ENCODE peak calls at places on chromosome 18, in ten cellular contexts. V, X, G, Q, R, L, A, Y, U and M are unnamed samples.

GRCh38 chr18:43950062-43950461 is 672.8 kb upstream of the SYT4 start:
- DNase-seq in Y (no peak), G (no peak), L (no peak), U (no peak), X (no peak), R (no peak), V (no peak), Q (no peak), A (no peak), M (no peak)

GRCh38 chr18:62249478-62250097 is 62.5 kb downstream of the RELCH start:
- DNase-seq in Q (peak), X (peak), Y (peak), G (peak), V (peak), R (peak), L (no peak), U (peak), A (peak), M (peak)

GRCh38 chr18:49400398-49401072 is 59.9 kb downstream of the DYM start:
- DNase-seq in G (no peak), L (no peak), X (no peak), V (no peak), R (peak), U (peak), A (no peak), Y (no peak), Q (no peak), M (no peak)

GRCh38 chr18:44324361-44324760 is 356.3 kb upstream of the SETBP1 start:
- DNase-seq in Y (no peak), V (no peak), G (no peak), Q (no peak), U (no peak), R (no peak), L (no peak), X (no peak), A (no peak), M (no peak)

GRCh38 chr18:58386780-58387179 is 242.1 kb downstream of the ALPK2 start:
- DNase-seq in R (no peak), Y (no peak), U (no peak), G (no peak), Q (no peak), L (no peak), V (no peak), X (no peak), A (no peak), M (no peak)

GRCh38 chr18:22044474-22045220 is 124.7 kb upstream of the GATA6 start:
- DNase-seq in G (no peak), L (no peak), V (no peak), U (no peak), A (no peak), Y (no peak), X (peak), Q (no peak), R (no peak), M (no peak)

GRCh38 chr18:62749389-62749788 is 34.0 kb downstream of the PHLPP1 start:
- DNase-seq in X (no peak), G (no peak), A (no peak), L (no peak), V (no peak), R (no peak), Q (no peak), U (no peak), Y (no peak), M (no peak)

GRCh38 chr18:76467371-76468190 is 27.5 kb downstream of the ZNF516 start:
- DNase-seq in V (no peak), R (peak), A (peak), Y (peak), L (no peak), U (peak), G (no peak), Q (no peak), X (no peak), M (no peak)

GRCh38 chr18:36441872-36442271 is 144.4 kb downstream of the FHOD3 start:
- DNase-seq in X (no peak), Q (no peak), V (no peak), U (peak), R (peak), G (no peak), L (no peak), A (no peak), Y (no peak), M (no peak)

GRCh38 chr18:50654658-50655550 is 95.0 kb downstream of the MAPK4 start:
- DNase-seq in A (peak), L (no peak), Q (no peak), U (no peak), V (peak), X (no peak), G (no peak), Y (no peak), R (no peak), M (no peak)

GRCh38 chr18:22525313-22525712 is 107.6 kb upstream of the CTAGE1 start:
- DNase-seq in V (no peak), X (no peak), L (no peak), R (no peak), G (no peak), Y (no peak), U (peak), A (no peak), Q (no peak), M (no peak)

GRCh38 chr18:78979058-78979680 is 449 bp upstream of the SALL3 start:
- DNase-seq in G (peak), A (no peak), U (no peak), R (peak), Y (peak), X (peak), Q (no peak), V (no peak), L (no peak), M (no peak)

GRCh38 chr18:7950380-7951143 is 383.4 kb downstream of the PTPRM start:
- DNase-seq in R (peak), A (no peak), V (no peak), Y (no peak), Q (no peak), U (peak), L (no peak), G (no peak), X (peak), M (no peak)

GRCh38 chr18:10928971-10929373 is 220.4 kb downstream of the PIEZO2 start:
- DNase-seq in U (peak), V (no peak), R (peak), G (no peak), X (no peak), Q (no peak), Y (no peak), A (no peak), L (no peak), M (no peak)

GRCh38 chr18:35469696-35470095 is 28.1 kb downstream of the INO80C start:
- DNase-seq in L (no peak), U (peak), R (no peak), Q (no peak), Y (no peak), A (no peak), V (no peak), X (no peak), G (no peak), M (no peak)

GRCh38 chr18:46541626-46542189 is 115.3 kb downstream of the LOXHD1 start:
- DNase-seq in L (no peak), V (no peak), Y (no peak), Q (no peak), X (no peak), A (no peak), R (no peak), U (no peak), G (no peak), M (no peak)

GRCh38 chr18:4524096-4524495 is 69.0 kb upstream of the DLGAP1 start:
- DNase-seq in X (peak), A (no peak), V (no peak), L (no peak), G (no peak), Q (no peak), Y (no peak), R (no peak), U (no peak), M (no peak)

GRCh38 chr18:46706968-46707367 is 49.9 kb downstream of the ST8SIA5 start:
- DNase-seq in V (no peak), Q (no peak), G (no peak), L (no peak), R (no peak), Y (no peak), A (no peak), U (no peak), X (peak), M (no peak)

GRCh38 chr18:9760641-9761040 is 52.5 kb downstream of the RAB31 start:
- DNase-seq in G (no peak), Q (no peak), Y (no peak), A (no peak), R (no peak), V (no peak), X (peak), U (no peak), L (no peak), M (no peak)

GRCh38 chr18:61714421-61714820 is 178.4 kb downstream of the RNF152 start:
- DNase-seq in Y (no peak), U (no peak), V (no peak), R (no peak), X (no peak), L (no peak), A (no peak), G (no peak), Q (no peak), M (no peak)

GRCh38 chr18:36366994-36367839 is 69.7 kb downstream of the FHOD3 start:
- DNase-seq in V (no peak), G (no peak), L (no peak), R (no peak), A (peak), Q (no peak), Y (no peak), X (peak), U (no peak), M (no peak)

GRCh38 chr18:10207682-10208081 is 246.8 kb upstream of the APCDD1 start:
- DNase-seq in L (no peak), V (no peak), A (no peak), Q (no peak), X (no peak), G (no peak), R (no peak), Y (no peak), U (no peak), M (no peak)

GRCh38 chr18:8610442-8610801 is 1.2 kb downstream of the RAB12 start:
- DNase-seq in U (peak), G (no peak), A (no peak), V (no peak), L (no peak), Y (peak), X (no peak), Q (no peak), R (peak), M (no peak)

GRCh38 chr18:35441857-35442595 is 55.7 kb downstream of the INO80C start:
- DNase-seq in L (no peak), R (no peak), V (no peak), G (no peak), Y (no peak), X (no peak), A (no peak), U (no peak), Q (no peak), M (no peak)

GRCh38 chr18:22165603-22166069 is 3.8 kb upstream of the GATA6 start:
- DNase-seq in L (no peak), Q (no peak), Y (no peak), R (no peak), U (no peak), A (no peak), V (no peak), X (no peak), G (no peak), M (no peak)